ENCODE peak calls at places on chromosomes 2 and 18, in seven cellular contexts. Y is IMR-90, U is mesenchymal stem cell, R is mesendoderm, C is H9, Z is H1, K is trophoblast cell. O is an unnamed sample. For H3K4me1, the result is how much of the 10 kb centered on the place peaks cover.

GRCh38 chr2:234142530-234142929 is 92.0 kb downstream of the SPP2 start:
- DNase-seq in R (no peak), Y (peak), U (no peak), C (no peak), K (peak), Z (no peak), O (no peak)

GRCh38 chr2:233430091-233430490 is 75.8 kb downstream of the DGKD start:
- DNase-seq in Y (peak), U (peak), R (no peak), C (no peak), Z (no peak), K (peak), O (no peak)

GRCh38 chr2:174729797-174730529 is 34.3 kb downstream of the CHRNA1 start:
- DNase-seq in K (peak), U (peak), C (peak), Z (peak), Y (peak), R (peak), O (no peak)

GRCh38 chr2:1594281-1595171 is 149.8 kb downstream of the PXDN start:
- DNase-seq in Z (no peak), R (no peak), Y (no peak), K (no peak), U (no peak), C (peak), O (no peak)

GRCh38 chr2:112920923-112921532 is 10.1 kb downstream of the IL37 start:
- DNase-seq in U (no peak), C (no peak), R (no peak), K (peak), Z (no peak), Y (peak), O (no peak)

GRCh38 chr18:48551100-48551499 is 12.3 kb downstream of the CTIF start:
- DNase-seq in K (no peak), C (no peak), U (no peak), Y (no peak), R (no peak), Z (no peak), O (no peak)

GRCh38 chr2:27471961-27472360 is 17.6 kb downstream of the IFT172 start:
- DNase-seq in Z (no peak), Y (no peak), R (peak), K (no peak), C (no peak), U (no peak), O (no peak)

GRCh38 chr18:34352385-34353163 is 127.9 kb upstream of the NOL4 start:
- DNase-seq in U (peak), K (no peak), Z (no peak), Y (no peak), C (no peak), R (peak), O (no peak)

GRCh38 chr2:64203131-64204005 is 59.1 kb upstream of the PELI1 start:
- DNase-seq in Z (no peak), K (no peak), U (peak), R (no peak), C (no peak), Y (peak), O (no peak)

GRCh38 chr2:171958475-171958874 is 36.2 kb downstream of the HAT1 start:
- DNase-seq in K (no peak), U (peak), R (no peak), C (no peak), Z (no peak), Y (peak), O (no peak)

GRCh38 chr2:48200591-48201293 is 294.4 kb upstream of the FBXO11 start:
- DNase-seq in K (no peak), C (no peak), Z (no peak), U (no peak), Y (no peak), R (no peak), O (no peak)

GRCh38 chr2:95240556-95240955 is 33.2 kb downstream of the ZNF892 start:
- DNase-seq in U (no peak), Y (no peak), K (no peak), R (no peak), Z (no peak), C (no peak), O (no peak)

GRCh38 chr2:26033270-26033768 is 565 bp upstream of the RAB10 start:
- DNase-seq in K (peak), U (peak), Y (peak), R (peak), Z (no peak), C (no peak), O (peak)

DNA sequence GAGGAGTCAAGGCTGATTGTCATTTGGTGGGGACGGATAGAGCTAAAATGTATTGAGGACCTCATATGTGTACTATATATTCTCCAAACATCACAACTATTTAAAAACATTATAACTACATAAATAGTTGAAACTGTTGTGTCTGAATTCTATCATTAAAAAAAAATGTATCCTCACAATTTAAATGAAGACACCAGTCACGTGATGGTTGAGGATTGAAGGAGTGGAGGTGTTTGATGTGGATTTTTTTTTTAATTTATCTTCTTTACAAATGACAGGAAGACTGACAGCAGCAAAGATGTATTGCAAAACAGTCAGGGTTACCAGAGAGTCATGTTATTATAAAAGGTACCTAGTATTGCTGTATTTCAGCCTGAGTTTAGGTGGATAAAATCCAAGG is 30.0 kb downstream of the GNAL start:
- DNase-seq in U (no peak), Z (no peak), K (no peak), R (no peak), Y (no peak), C (no peak), O (no peak)
- H3K4me1 ChIP-seq in U (under half), Z (under half), K (under half), R (under half), Y (under half), C (under half), O (under half)

GRCh38 chr2:232333361-232334135 is 45.0 kb upstream of the ALPP start:
- DNase-seq in K (no peak), R (peak), Y (no peak), Z (no peak), C (peak), U (no peak), O (peak)
- H3K18ac ChIP-seq in K (no peak), R (no peak), Y (no peak), Z (no peak), C (no peak), U (no peak), O (peak)

DNA sequence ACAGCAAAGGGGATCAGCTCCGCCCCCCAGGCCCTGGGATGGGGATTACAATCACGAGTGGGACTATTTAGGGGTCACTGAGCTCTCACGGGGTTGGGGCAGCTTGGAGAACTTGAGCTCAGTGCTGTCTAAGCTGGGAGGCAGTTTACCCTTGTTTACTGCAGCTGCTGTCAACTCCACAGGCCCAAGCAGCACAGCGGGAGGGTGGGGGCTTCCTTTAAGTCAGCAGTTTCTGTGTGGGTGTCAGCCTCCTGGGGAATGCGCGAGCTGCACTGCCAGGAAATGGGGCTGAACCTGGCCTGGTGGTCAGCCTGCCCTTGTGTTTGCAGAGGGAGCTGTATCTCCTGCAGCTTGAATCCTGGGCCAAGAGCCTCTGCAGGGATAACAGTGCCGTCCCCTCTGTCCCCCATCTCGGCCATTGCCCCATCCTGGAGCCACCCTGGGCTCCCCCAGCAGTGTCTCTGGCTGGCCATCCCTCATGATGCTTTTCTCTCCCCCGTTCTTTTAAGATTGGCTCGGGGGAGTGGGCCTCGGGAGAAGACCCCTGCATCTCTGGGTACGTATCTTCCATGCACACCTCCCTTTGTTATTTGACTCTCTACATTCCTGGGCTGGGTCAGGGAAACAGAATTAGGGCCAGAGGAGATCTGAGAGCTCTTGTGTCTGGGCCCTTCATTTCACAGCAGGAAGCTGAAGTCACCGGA is 30.0 kb downstream of the TOGARAM2 start:
- DNase-seq in K (no peak), C (peak), Z (no peak), Y (peak), R (peak), U (peak), O (no peak)
- H3K4me1 ChIP-seq in K (under half), C (under half), Z (under half), Y (under half), R (under half), U (under half), O (under half)

DNA sequence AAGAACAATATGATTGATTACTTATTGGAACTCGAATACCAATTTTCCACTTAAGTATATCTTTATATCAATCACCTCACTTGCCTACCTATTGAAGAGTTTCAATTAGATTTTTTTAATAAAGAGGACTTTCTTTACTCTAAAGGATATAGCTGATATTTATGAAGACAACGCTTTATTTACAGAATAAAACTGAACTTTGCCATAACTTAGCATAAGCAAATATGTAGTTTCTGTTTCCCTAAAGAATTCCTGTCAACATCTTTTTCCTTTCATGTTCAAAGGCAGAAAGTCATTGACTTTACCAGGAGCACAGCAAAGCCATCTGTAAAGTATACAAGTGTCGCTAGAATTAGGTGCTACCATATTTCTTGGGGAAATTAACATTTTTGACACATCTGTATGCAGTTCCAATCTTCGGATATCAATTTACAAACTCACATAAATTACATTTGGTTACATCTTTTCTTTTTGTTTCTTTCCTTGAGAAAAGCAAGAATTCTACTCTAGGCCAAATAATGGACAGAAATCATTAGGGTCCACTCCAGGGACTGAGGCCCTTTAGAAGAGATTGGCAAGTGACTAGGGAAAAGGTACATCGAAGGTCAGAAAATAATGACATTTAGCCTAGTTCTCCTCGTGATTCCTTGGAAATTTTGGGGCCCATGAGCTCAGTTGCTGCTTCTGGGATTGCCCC is 7.5 kb upstream of the SCN1A start:
- DNase-seq in Z (no peak), R (no peak), C (no peak), K (no peak), Y (no peak), U (no peak), O (no peak)
- H3K18ac ChIP-seq in Z (no peak), R (no peak), C (no peak), K (no peak), Y (no peak), U (no peak), O (no peak)

GRCh38 chr18:25735447-25735846 is 355.0 kb downstream of the SS18 start:
- DNase-seq in R (no peak), C (no peak), U (no peak), Y (no peak), K (peak), Z (no peak), O (no peak)
- H3K4me1 ChIP-seq in R (under half), C (under half), U (under half), Y (under half), K (under half), Z (under half), O (under half)

GRCh38 chr2:103179800-103180199 is 418.0 kb downstream of the TMEM182 start:
- DNase-seq in K (no peak), Z (no peak), Y (no peak), U (no peak), R (no peak), C (no peak), O (no peak)
- H3K18ac ChIP-seq in K (no peak), Z (no peak), Y (no peak), U (no peak), R (no peak), C (no peak), O (no peak)

GRCh38 chr2:7886665-7887064 is 795.2 kb upstream of the ID2 start:
- DNase-seq in K (no peak), Z (no peak), U (no peak), R (no peak), Y (peak), C (no peak), O (no peak)
- H3K4me1 ChIP-seq in K (under half), Z (under half), U (under half), R (under half), Y (under half), C (under half), O (under half)

GRCh38 chr2:133673570-133673969 is 105.3 kb upstream of the NCKAP5 start:
- DNase-seq in K (no peak), C (no peak), Y (no peak), R (no peak), U (no peak), Z (no peak), O (no peak)

GRCh38 chr2:133680399-133681044 is 112.3 kb upstream of the NCKAP5 start:
- DNase-seq in Y (no peak), R (no peak), C (no peak), U (no peak), K (no peak), Z (no peak), O (no peak)

GRCh38 chr2:133676392-133677130 is 108.3 kb upstream of the NCKAP5 start:
- DNase-seq in C (no peak), R (peak), Y (peak), K (no peak), Z (no peak), U (peak), O (no peak)

GRCh38 chr2:133674066-133674432 is 105.8 kb upstream of the NCKAP5 start:
- DNase-seq in U (no peak), Y (no peak), C (no peak), Z (no peak), R (no peak), K (no peak), O (no peak)

GRCh38 chr2:133674433-133675331 is 106.4 kb upstream of the NCKAP5 start:
- DNase-seq in K (peak), C (peak), R (peak), U (peak), Y (peak), Z (no peak), O (peak)
- H3K18ac ChIP-seq in K (no peak), C (peak), R (no peak), U (peak), Y (peak), Z (peak), O (no peak)

GRCh38 chr18:9804517-9805104 is 81.2 kb upstream of the TXNDC2 start:
- DNase-seq in R (no peak), Y (no peak), K (no peak), Z (no peak), U (no peak), C (no peak), O (no peak)
- H3K4me1 ChIP-seq in R (under half), Y (under half), K (under half), Z (under half), U (under half), C (under half), O (under half)

DNA sequence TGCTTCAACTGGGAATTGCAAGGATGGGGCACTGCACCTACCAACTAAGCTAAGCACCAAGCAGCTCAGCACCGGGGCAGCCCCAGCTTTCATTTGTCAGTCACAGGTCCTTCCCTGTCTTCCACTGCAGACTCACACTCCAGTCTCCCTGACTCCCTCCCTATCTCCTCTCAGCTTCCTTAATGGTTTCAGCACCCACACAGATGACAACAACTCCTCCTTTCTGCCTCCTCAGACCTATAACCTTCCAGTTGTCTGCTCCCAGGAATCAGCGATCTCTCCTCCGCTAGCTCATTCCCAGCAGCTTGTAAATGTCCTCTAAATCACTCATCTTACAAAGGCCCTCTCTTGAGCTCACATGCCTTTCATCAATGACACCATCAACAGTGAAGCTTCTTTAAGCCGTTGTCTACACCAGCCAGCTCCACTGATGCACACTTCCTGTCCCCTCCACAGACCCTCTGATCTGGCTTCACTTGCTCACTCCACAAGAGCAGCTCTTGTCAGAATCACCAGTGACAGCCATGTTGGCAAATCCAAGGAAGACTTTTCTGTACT is 32.1 kb downstream of the CLASP1 start:
- DNase-seq in U (peak), Y (peak), C (no peak), R (peak), Z (no peak), K (no peak), O (no peak)
- H3K18ac ChIP-seq in U (no peak), Y (no peak), C (no peak), R (no peak), Z (no peak), K (no peak), O (peak)

O was measured in neuronal stem cell.